ENCODE peak calls at places on chromosomes 13 and 19, in four cellular contexts. L is mammary epithelial cell, M is lower lobe of right lung, I is RWPE1. O is an unnamed sample.

GRCh38 chr13:76455960-76456359 is 430.2 kb downstream of the KCTD12 start:
- DNase-seq in I (no peak), L (no peak), M (no peak), O (no peak)

GRCh38 chr13:39226359-39226758 is 188.1 kb downstream of the NHLRC3 start:
- DNase-seq in I (no peak), M (no peak), L (no peak), O (no peak)

GRCh38 chr19:5148794-5149190 is 179.9 kb downstream of the KDM4B start:
- DNase-seq in I (no peak), M (no peak), L (no peak), O (no peak)

GRCh38 chr13:75405976-75406703 is 75.8 kb downstream of the TBC1D4 start:
- DNase-seq in L (no peak), M (no peak), I (no peak), O (no peak)

GRCh38 chr13:24713022-24713421 is 32.8 kb downstream of the ATP12A start:
- DNase-seq in I (no peak), M (no peak), L (no peak), O (no peak)

GRCh38 chr19:37905936-37906867 is at the start of gene WDR87:
- DNase-seq in I (peak), L (peak), M (peak), O (peak)

GRCh38 chr19:29260477-29261317 is 47.7 kb upstream of the UQCRFS1 start:
- DNase-seq in I (no peak), M (no peak), L (no peak), O (peak)

GRCh38 chr19:30085394-30085793 is 143.4 kb downstream of the URI1 start:
- DNase-seq in I (no peak), L (no peak), M (peak), O (peak)

GRCh38 chr13:51731759-51732158 is 72.2 kb downstream of the DHRS12 start:
- DNase-seq in L (no peak), I (no peak), M (no peak), O (no peak)

GRCh38 chr19:8017808-8018207 is 12.4 kb upstream of the ELAVL1 start:
- DNase-seq in L (no peak), M (peak), I (no peak), O (peak)

GRCh38 chr13:83880275-83881027 is 1.8 kb downstream of the SLITRK1 start:
- DNase-seq in M (no peak), I (no peak), L (no peak), O (peak)

GRCh38 chr13:93762703-93763102 is 536.1 kb downstream of the GPC6 start:
- DNase-seq in M (no peak), I (no peak), L (no peak), O (no peak)

GRCh38 chr13:40221460-40222201 is 444.8 kb downstream of the FOXO1 start:
- DNase-seq in L (peak), I (no peak), M (no peak), O (no peak)

GRCh38 chr19:42323852-42324654 is 1.4 kb upstream of the MEGF8 start:
- DNase-seq in M (no peak), L (no peak), I (no peak), O (peak)

GRCh38 chr19:46926201-46927071 is 65.6 kb downstream of the ARHGAP35 start:
- DNase-seq in I (no peak), M (no peak), L (no peak), O (no peak)

GRCh38 chr13:35768551-35768950 is 292.1 kb upstream of the MAB21L1 start:
- DNase-seq in M (no peak), L (no peak), I (no peak), O (no peak)

GRCh38 chr13:51894239-51894638 is 32.5 kb downstream of the CCDC70 start:
- DNase-seq in M (no peak), L (peak), I (no peak), O (peak)

GRCh38 chr19:29121684-29122083 is 91.3 kb downstream of the UQCRFS1 start:
- DNase-seq in L (no peak), M (no peak), I (no peak), O (peak)

GRCh38 chr19:17909017-17909732 is 23.6 kb upstream of the CCDC124 start:
- DNase-seq in I (no peak), L (peak), M (no peak), O (peak)

GRCh38 chr13:76798037-76798436 is 88.2 kb downstream of the KCTD12 start:
- DNase-seq in L (no peak), M (peak), I (no peak), O (no peak)

GRCh38 chr19:4800591-4801081 is 9.1 kb downstream of the FEM1A start:
- DNase-seq in I (peak), L (peak), M (peak), O (no peak)

GRCh38 chr19:19404879-19405860 is at the start of gene GATAD2A:
- DNase-seq in I (peak), M (peak), L (peak), O (peak)

GRCh38 chr19:55179570-55180484 is at the start of gene SYT5:
- DNase-seq in M (no peak), L (peak), I (peak), O (peak)

GRCh38 chr19:30253581-30253996 is 118.6 kb upstream of the ZNF536 start:
- DNase-seq in I (peak), L (no peak), M (no peak), O (peak)

GRCh38 chr19:45569619-45570421 is 14.8 kb downstream of the OPA3 start:
- DNase-seq in L (no peak), I (peak), M (peak), O (peak)

GRCh38 chr19:3819989-3820388 is 33.8 kb upstream of the MATK start:
- DNase-seq in M (no peak), I (no peak), L (no peak), O (no peak)

GRCh38 chr19:16364231-16364865 is 39.7 kb downstream of the KLF2 start:
- DNase-seq in M (no peak), L (no peak), I (no peak), O (no peak)

GRCh38 chr19:46076951-46077814 is 36.4 kb upstream of the IGFL4 start:
- DNase-seq in I (peak), L (peak), M (no peak), O (peak)

GRCh38 chr13:104553156-104553555 is 1486.9 kb upstream of the SLC10A2 start:
- DNase-seq in I (no peak), M (no peak), L (no peak), O (no peak)

GRCh38 chr19:2494447-2495129 is 18.7 kb downstream of the GADD45B start:
- DNase-seq in L (peak), M (peak), I (peak), O (no peak)

DNA sequence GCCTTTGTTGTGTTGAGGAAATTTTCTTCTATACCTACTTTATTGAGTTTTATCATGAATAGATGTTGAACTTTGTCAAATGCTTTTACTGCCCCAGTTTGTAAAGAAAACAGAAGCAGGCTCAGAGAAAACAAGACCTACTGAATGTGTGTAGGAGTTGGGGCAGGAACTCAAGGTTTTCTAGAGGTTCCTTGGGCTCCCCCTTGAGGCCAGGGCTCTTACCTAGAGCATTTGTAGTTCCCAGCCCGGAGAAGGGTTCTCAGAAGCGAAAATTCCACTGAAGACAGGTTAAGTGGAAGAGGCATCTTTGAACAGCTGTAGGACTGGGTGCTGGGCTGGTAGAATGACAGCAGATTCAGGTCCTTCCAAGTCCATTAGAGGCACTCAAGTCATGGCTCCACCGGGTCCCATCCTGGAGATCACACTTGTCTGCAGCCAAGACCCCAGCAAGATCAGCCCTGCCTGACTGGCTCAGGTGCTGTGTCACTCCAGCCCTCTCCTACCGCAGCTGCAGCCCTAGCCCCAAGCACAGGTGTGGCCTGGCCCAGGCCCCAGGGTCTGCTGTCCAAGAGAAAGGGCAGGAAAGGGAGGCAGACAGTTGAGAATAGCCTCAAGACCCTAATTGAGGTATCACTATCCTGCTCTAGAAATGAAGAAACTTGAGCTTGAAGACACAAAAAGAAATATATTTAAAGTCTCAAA is 425.5 kb downstream of the PCDH20 start:
- DNase-seq in M (no peak), L (no peak), I (no peak), O (peak)
- TF ChIP-seq CTCF in M (no peak), L (peak), I (no peak), O (peak)

DNA sequence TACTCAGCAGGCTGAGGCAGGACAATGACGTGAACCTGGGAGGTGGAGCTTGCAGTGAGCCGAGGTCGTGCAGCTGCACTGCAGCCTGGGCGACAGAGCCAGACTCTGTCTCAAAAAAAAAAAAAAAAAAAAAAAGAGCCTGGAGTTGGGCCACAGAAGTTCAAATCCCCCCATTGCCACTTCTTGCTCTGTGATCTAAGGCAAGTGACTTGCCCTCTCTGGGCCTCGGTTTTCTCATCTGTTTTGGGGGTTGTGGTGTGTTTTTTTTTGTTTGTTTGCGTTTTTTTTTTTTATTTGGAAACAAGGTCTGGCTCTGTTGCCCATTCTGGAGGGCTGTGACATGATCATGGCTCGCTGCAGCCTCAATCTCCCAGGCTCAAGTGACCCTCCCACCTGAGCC is 17.3 kb downstream of the ADGRE5 start:
- DNase-seq in L (no peak), I (no peak), M (no peak), O (no peak)
- H3K27ac ChIP-seq in L (no peak), I (no peak), M (no peak), O (no peak)

GRCh38 chr19:43560687-43561086 is 14.6 kb downstream of the XRCC1 start:
- DNase-seq in I (no peak), L (no peak), M (no peak), O (peak)
- TF ChIP-seq CTCF in I (no peak), L (no peak), M (no peak), O (peak)

DNA sequence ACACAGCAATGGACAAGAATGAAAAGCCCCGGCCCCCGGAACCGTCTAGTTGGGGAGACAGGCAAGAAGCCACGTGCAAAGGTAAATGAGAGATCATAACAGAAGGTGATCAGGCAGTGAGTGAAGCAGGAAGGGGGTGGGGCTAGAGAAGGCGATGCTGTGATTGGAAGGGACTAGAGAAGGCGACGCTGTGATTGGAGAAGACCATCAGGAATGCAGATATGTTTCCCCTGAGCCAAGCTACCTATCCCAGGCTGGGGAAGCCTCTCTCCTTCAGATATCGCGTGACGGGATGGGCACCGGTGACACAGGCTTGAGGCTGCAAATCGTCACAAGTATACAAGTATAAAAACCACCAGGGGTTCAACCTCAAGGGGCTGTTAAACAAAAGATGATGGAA is 21.8 kb downstream of the DCAF15 start:
- DNase-seq in L (peak), M (no peak), I (peak), O (peak)
- H3K27ac ChIP-seq in L (no peak), M (no peak), I (peak), O (no peak)

GRCh38 chr13:43895940-43896339 is 16.2 kb downstream of the LACC1 start:
- DNase-seq in M (no peak), I (no peak), L (no peak), O (no peak)

DNA sequence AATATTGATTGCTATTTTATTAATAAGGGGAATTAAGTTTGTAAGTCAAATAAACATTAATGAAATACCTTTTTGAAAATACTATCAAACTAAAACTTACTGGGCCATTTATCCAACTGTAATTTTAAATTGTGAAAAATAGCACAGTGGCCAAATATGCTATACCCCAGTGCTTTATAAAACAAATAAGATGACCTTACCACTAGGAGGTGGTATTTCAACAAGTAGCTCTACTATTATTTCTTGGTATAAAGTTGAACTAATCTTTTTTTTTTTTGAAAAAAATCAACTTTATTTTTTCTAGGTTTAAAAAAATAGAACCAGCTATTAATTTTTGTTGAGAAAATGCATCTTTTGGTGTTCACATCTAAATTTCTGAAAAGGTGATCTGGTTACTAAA is 14.7 kb downstream of the LACC1 start:
- DNase-seq in L (no peak), M (no peak), I (no peak), O (no peak)
- TF ChIP-seq CTCF in L (peak), M (peak), I (no peak), O (peak)

GRCh38 chr13:66659291-66660012 is 570.7 kb downstream of the PCDH9 start:
- DNase-seq in I (no peak), L (no peak), M (no peak), O (no peak)
- H3K27ac ChIP-seq in I (no peak), L (no peak), M (no peak), O (no peak)